ENCODE peak calls at places on chromosomes 2 and 18, in nine cellular contexts. Z is cardiac muscle cell; B is neural progenitor cell; U is CD8-positive, alpha-beta T cell; I is WERI-Rb-1; X is stomach; W is psoas muscle; V is astrocyte; K is colonic mucosa. P is an unnamed sample. For H3K27me3, the result is how much of the 10 kb centered on the place peaks cover.

GRCh38 chr18:39232937-39233336 is 1667.3 kb upstream of the CELF4 start:
- DNase-seq in Z (no peak), B (no peak), U (no peak), I (no peak), X (no peak), W (no peak), V (no peak), K (no peak), P (no peak)

GRCh38 chr2:98465456-98466201 is 21.0 kb downstream of the INPP4A start:
- DNase-seq in Z (peak), B (no peak), U (peak), I (peak), X (peak), W (peak), V (peak), K (peak), P (no peak)

GRCh38 chr2:121019756-121020155 is 265.2 kb downstream of the TFCP2L1 start:
- DNase-seq in Z (no peak), B (no peak), U (no peak), I (no peak), X (no peak), W (no peak), V (no peak), K (no peak), P (no peak)

GRCh38 chr2:200862532-200863000 is 1.9 kb downstream of the CLK1 start:
- DNase-seq in Z (peak), B (peak), U (no peak), I (peak), X (no peak), W (no peak), V (peak), K (peak), P (no peak)

GRCh38 chr18:37282386-37283037 is 283.1 kb downstream of the CELF4 start:
- DNase-seq in Z (peak), B (peak), U (no peak), I (no peak), X (no peak), W (no peak), V (no peak), K (no peak), P (no peak)

GRCh38 chr2:280655-281110 is 7.2 kb downstream of the ALKAL2 start:
- DNase-seq in Z (no peak), B (no peak), U (no peak), I (no peak), X (no peak), W (no peak), V (no peak), K (no peak), P (no peak)

GRCh38 chr2:226799211-226799975 is at the start of gene IRS1:
- DNase-seq in Z (peak), B (peak), U (peak), I (peak), X (peak), W (peak), V (peak), K (peak), P (no peak)

GRCh38 chr2:206064077-206064476 is 21.9 kb downstream of the INO80D start:
- DNase-seq in Z (peak), B (no peak), U (no peak), I (no peak), X (no peak), W (no peak), V (no peak), K (no peak), P (no peak)

GRCh38 chr18:23077493-23078256 is 57.6 kb upstream of the CABLES1 start:
- DNase-seq in Z (peak), B (no peak), U (no peak), I (peak), X (peak), W (no peak), V (no peak), K (no peak), P (no peak)

GRCh38 chr2:240685771-240686371 is 3.2 kb upstream of the AQP12B start:
- DNase-seq in Z (no peak), B (peak), U (no peak), I (no peak), X (no peak), W (no peak), V (no peak), K (peak), P (no peak)

GRCh38 chr2:100180503-100180902 is 38.1 kb upstream of the AFF3 start:
- DNase-seq in Z (no peak), B (no peak), U (no peak), I (no peak), X (no peak), W (no peak), V (no peak), K (no peak), P (no peak)

GRCh38 chr2:170464268-170464667 is 250.9 kb upstream of the SP5 start:
- DNase-seq in Z (no peak), B (no peak), U (no peak), I (no peak), X (no peak), W (no peak), V (no peak), K (no peak), P (no peak)

GRCh38 chr2:170465241-170465640 is 249.9 kb upstream of the SP5 start:
- DNase-seq in Z (peak), B (no peak), U (no peak), I (no peak), X (no peak), W (no peak), V (no peak), K (peak), P (no peak)

GRCh38 chr2:170463206-170463537 is 252.0 kb upstream of the SP5 start:
- DNase-seq in Z (no peak), B (no peak), U (no peak), I (no peak), X (no peak), W (no peak), V (no peak), K (no peak), P (no peak)

GRCh38 chr2:170462433-170463205 is 252.5 kb upstream of the SP5 start:
- DNase-seq in Z (no peak), B (no peak), U (no peak), I (peak), X (no peak), W (no peak), V (no peak), K (no peak), P (no peak)

GRCh38 chr2:170461875-170462274 is 253.3 kb upstream of the SP5 start:
- DNase-seq in Z (peak), B (peak), U (no peak), I (no peak), X (no peak), W (no peak), V (no peak), K (no peak), P (no peak)
- TF ChIP-seq CTCF in Z (no peak), B (peak), U (no peak), I (peak), X (no peak), W (no peak), V (no peak), K (no peak), P (no peak)

DNA sequence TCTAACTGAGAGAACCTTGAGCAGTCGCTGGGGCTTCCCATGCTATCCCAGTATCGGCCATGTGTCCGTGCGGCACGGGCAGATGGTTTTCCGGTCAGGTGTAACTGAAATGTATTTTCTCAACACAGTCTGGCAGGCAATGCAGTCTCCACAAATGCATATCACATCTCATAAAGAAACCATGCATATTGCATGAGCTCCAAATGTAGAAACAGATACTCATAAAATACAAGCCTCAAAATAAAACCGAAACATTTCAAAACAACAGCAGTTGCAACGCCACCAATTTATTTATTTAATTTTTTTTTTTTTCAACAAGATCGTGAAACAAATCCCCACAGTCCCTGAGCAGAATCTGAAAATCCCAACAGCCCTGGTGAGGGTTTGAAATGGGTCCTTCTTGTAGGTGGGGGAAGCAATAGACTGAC is 299.4 kb downstream of the LPIN1 start:
- DNase-seq in Z (no peak), B (no peak), U (no peak), I (no peak), X (no peak), W (no peak), V (no peak), K (no peak), P (no peak)
- H3K4me3 ChIP-seq in Z (no peak), B (no peak), U (no peak), I (no peak), X (no peak), W (peak), V (no peak), K (no peak), P (no peak)

DNA sequence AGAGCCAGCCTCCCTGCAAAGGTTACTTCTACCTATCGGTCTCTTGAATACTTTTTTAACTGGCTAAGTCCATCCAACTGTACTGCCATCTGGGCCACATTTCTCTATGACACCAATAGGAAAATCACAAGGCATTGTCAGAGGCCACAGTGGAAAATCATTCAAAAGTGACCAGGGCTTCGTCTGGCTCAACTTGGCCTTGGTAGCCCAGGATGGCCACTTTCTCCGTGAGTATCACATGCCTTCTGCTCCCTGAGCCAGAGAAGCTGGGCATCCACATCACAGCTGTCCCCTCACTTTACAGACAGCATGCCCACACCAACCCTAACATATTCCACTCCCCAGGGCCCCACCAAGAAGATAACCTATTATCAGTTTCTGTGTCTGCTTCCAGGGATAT is 5.8 kb downstream of the CIB4 start:
- DNase-seq in Z (no peak), B (no peak), U (no peak), I (no peak), X (no peak), W (no peak), V (no peak), K (no peak), P (no peak)
- H3K27me3 ChIP-seq in Z (under half), B (under half), U (under half), I (under half), X (under half), W (under half), V (under half), K (under half), P (under half)

GRCh38 chr2:238158807-238159539 is at the start of gene ERFE:
- DNase-seq in Z (peak), B (peak), U (no peak), I (peak), X (no peak), W (peak), V (no peak), K (no peak), P (no peak)
- TF ChIP-seq CTCF in Z (peak), B (peak), U (peak), I (peak), X (peak), W (peak), V (no peak), K (peak), P (peak)

DNA sequence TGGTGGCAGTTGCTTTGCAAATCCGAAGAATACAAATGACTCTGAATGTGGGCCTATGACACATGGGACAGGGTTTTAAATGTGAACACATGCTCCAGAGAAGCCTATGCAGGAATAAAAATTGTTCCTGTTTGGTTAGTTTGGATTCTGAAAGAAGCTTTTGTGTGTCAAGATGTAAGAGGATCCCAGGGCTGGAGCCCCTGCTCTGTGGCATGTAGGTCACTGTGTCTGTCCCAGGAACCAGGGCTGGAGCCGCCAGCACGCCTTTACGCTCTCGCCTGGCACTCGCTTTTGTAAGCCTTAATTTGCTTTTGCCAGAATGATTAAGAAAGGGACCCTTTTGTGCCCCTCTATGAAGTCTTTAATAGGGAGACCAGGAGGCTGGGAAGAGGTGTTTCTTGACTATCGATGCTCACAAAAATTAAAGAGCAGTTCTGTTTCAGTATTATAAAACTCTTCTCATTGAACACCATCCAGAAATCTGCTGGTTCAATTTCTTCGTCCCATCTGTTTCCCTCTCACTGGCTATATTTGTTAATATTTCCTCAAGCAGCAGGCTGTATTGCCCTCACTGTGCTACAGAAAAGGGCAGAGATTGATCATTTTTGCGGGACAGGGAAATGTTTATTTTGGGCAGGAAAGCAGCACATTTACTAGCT is 532.6 kb upstream of the POU3F3 start:
- DNase-seq in Z (no peak), B (peak), U (no peak), I (no peak), X (no peak), W (no peak), V (no peak), K (no peak), P (no peak)
- H3K4me3 ChIP-seq in Z (no peak), B (no peak), U (no peak), I (no peak), X (no peak), W (no peak), V (no peak), K (no peak), P (no peak)

GRCh38 chr2:70892750-70893149 is 43.0 kb upstream of the ATP6V1B1 start:
- DNase-seq in Z (no peak), B (no peak), U (no peak), I (no peak), X (no peak), W (no peak), V (no peak), K (no peak), P (no peak)

GRCh38 chr2:70893186-70893585 is 42.5 kb upstream of the ATP6V1B1 start:
- DNase-seq in Z (no peak), B (no peak), U (no peak), I (no peak), X (peak), W (no peak), V (no peak), K (no peak), P (no peak)

GRCh38 chr2:70890469-70891065 is 45.1 kb upstream of the ATP6V1B1 start:
- DNase-seq in Z (no peak), B (no peak), U (no peak), I (no peak), X (peak), W (no peak), V (no peak), K (no peak), P (no peak)

GRCh38 chr2:70889716-70890037 is 46.0 kb upstream of the ATP6V1B1 start:
- DNase-seq in Z (no peak), B (peak), U (no peak), I (no peak), X (no peak), W (no peak), V (no peak), K (no peak), P (no peak)

GRCh38 chr2:70891572-70892356 is 43.9 kb upstream of the ATP6V1B1 start:
- DNase-seq in Z (no peak), B (no peak), U (no peak), I (no peak), X (peak), W (no peak), V (no peak), K (no peak), P (no peak)
- H3K27me3 ChIP-seq in Z (half or more), B (half or more), U (under half), I (under half), X (under half), W (under half), V (half or more), K (half or more), P (half or more)

GRCh38 chr2:95526360-95527341 is 42.1 kb upstream of the TRIM43B start:
- DNase-seq in Z (peak), B (no peak), U (peak), I (no peak), X (peak), W (peak), V (peak), K (peak), P (peak)
- TF ChIP-seq CTCF in Z (peak), B (no peak), U (no peak), I (no peak), X (peak), W (peak), V (no peak), K (no peak), P (peak)

GRCh38 chr18:55857409-55857808 is 269.4 kb upstream of the TCF4 start:
- DNase-seq in Z (no peak), B (no peak), U (no peak), I (no peak), X (no peak), W (no peak), V (no peak), K (no peak), P (no peak)

GRCh38 chr18:55857961-55858360 is 270.0 kb upstream of the TCF4 start:
- DNase-seq in Z (no peak), B (no peak), U (no peak), I (peak), X (no peak), W (no peak), V (no peak), K (no peak), P (no peak)

GRCh38 chr18:55859116-55859515 is 271.1 kb upstream of the TCF4 start:
- DNase-seq in Z (no peak), B (no peak), U (no peak), I (no peak), X (no peak), W (no peak), V (no peak), K (no peak), P (no peak)

GRCh38 chr18:55856679-55857078 is 268.7 kb upstream of the TCF4 start:
- DNase-seq in Z (no peak), B (no peak), U (no peak), I (no peak), X (no peak), W (no peak), V (no peak), K (no peak), P (no peak)

GRCh38 chr18:55858661-55859111 is 270.7 kb upstream of the TCF4 start:
- DNase-seq in Z (peak), B (no peak), U (no peak), I (no peak), X (no peak), W (no peak), V (peak), K (no peak), P (no peak)
- H3K4me3 ChIP-seq in Z (no peak), B (no peak), U (no peak), I (no peak), X (no peak), W (peak), V (peak), K (no peak), P (peak)

GRCh38 chr2:95027369-95027720 is 1.8 kb downstream of the MAL start:
- DNase-seq in Z (no peak), B (no peak), U (no peak), I (no peak), X (no peak), W (peak), V (no peak), K (no peak), P (no peak)

GRCh38 chr2:95024960-95025405 is 525 bp upstream of the MAL start:
- DNase-seq in Z (no peak), B (no peak), U (no peak), I (no peak), X (no peak), W (no peak), V (no peak), K (no peak), P (no peak)

GRCh38 chr2:95026471-95027368 is 1.2 kb downstream of the MAL start:
- DNase-seq in Z (no peak), B (no peak), U (no peak), I (no peak), X (peak), W (peak), V (no peak), K (no peak), P (no peak)

GRCh38 chr2:95024306-95024880 is 1.1 kb upstream of the MAL start:
- DNase-seq in Z (no peak), B (no peak), U (no peak), I (no peak), X (no peak), W (no peak), V (no peak), K (no peak), P (no peak)

GRCh38 chr2:95025406-95026319 is at the start of gene MAL:
- DNase-seq in Z (peak), B (peak), U (peak), I (peak), X (peak), W (no peak), V (no peak), K (no peak), P (no peak)
- H3K27me3 ChIP-seq in Z (half or more), B (under half), U (under half), I (under half), X (under half), W (under half), V (half or more), K (under half), P (under half)